ENCODE peak calls at places on chromosomes 12 and 14, in six cellular contexts. One of them, this sample, is unnamed.

GRCh38 chr14:64580451-64580850 is 30.7 kb downstream of the PPP1R36 start:
- DNase-seq in mesenchymal stem cell: no peak
- DNase-seq in trophoblast cell: no peak
- DNase-seq in IMR-90: peak
- DNase-seq in neuronal stem cell: no peak
- DNase-seq in H9: no peak
- DNase-seq in this sample: no peak

GRCh38 chr14:28243600-28243999 is 523.0 kb upstream of the FOXG1 start:
- DNase-seq in mesenchymal stem cell: no peak
- DNase-seq in trophoblast cell: no peak
- DNase-seq in H9: no peak
- DNase-seq in neuronal stem cell: peak
- DNase-seq in IMR-90: no peak
- DNase-seq in this sample: no peak

GRCh38 chr14:26334288-26334687 is 263.5 kb downstream of the NOVA1 start:
- DNase-seq in mesenchymal stem cell: no peak
- DNase-seq in IMR-90: no peak
- DNase-seq in neuronal stem cell: no peak
- DNase-seq in H9: no peak
- DNase-seq in trophoblast cell: no peak
- DNase-seq in this sample: no peak

GRCh38 chr12:58801986-58802385 is 118.3 kb downstream of the LRIG3 start:
- DNase-seq in IMR-90: no peak
- DNase-seq in trophoblast cell: no peak
- DNase-seq in neuronal stem cell: no peak
- DNase-seq in mesenchymal stem cell: no peak
- DNase-seq in H9: no peak
- DNase-seq in this sample: no peak

GRCh38 chr12:65015850-65016249 is 105.3 kb downstream of the WIF1 start:
- DNase-seq in trophoblast cell: no peak
- DNase-seq in H9: no peak
- DNase-seq in mesenchymal stem cell: no peak
- DNase-seq in IMR-90: no peak
- DNase-seq in neuronal stem cell: no peak
- DNase-seq in this sample: no peak

GRCh38 chr14:64741200-64741599 is 37.0 kb downstream of the PLEKHG3 start:
- DNase-seq in mesenchymal stem cell: no peak
- DNase-seq in neuronal stem cell: no peak
- DNase-seq in IMR-90: no peak
- DNase-seq in trophoblast cell: no peak
- DNase-seq in H9: no peak
- DNase-seq in this sample: no peak

GRCh38 chr12:109606261-109607028 is 32.9 kb downstream of the MVK start:
- DNase-seq in mesenchymal stem cell: peak
- DNase-seq in H9: no peak
- DNase-seq in trophoblast cell: no peak
- DNase-seq in IMR-90: no peak
- DNase-seq in neuronal stem cell: peak
- DNase-seq in this sample: no peak

GRCh38 chr14:103574707-103575285 is 12.0 kb downstream of the COA8 start:
- DNase-seq in neuronal stem cell: no peak
- DNase-seq in H9: no peak
- DNase-seq in mesenchymal stem cell: no peak
- DNase-seq in trophoblast cell: no peak
- DNase-seq in IMR-90: no peak
- DNase-seq in this sample: no peak

GRCh38 chr12:113088971-113089756 is 32.6 kb downstream of the DTX1 start:
- DNase-seq in IMR-90: no peak
- DNase-seq in neuronal stem cell: no peak
- DNase-seq in H9: no peak
- DNase-seq in mesenchymal stem cell: no peak
- DNase-seq in trophoblast cell: no peak
- DNase-seq in this sample: no peak

GRCh38 chr14:76776306-76777251 is 15.3 kb downstream of the VASH1 start:
- DNase-seq in neuronal stem cell: no peak
- DNase-seq in trophoblast cell: no peak
- DNase-seq in IMR-90: no peak
- DNase-seq in H9: peak
- DNase-seq in mesenchymal stem cell: no peak
- DNase-seq in this sample: no peak

GRCh38 chr12:132445884-132446471 is 44.0 kb upstream of the FBRSL1 start:
- DNase-seq in IMR-90: peak
- DNase-seq in trophoblast cell: peak
- DNase-seq in neuronal stem cell: peak
- DNase-seq in mesenchymal stem cell: no peak
- DNase-seq in H9: peak
- DNase-seq in this sample: peak

GRCh38 chr12:84660139-84660538 is 252.5 kb downstream of the SLC6A15 start:
- DNase-seq in H9: no peak
- DNase-seq in neuronal stem cell: no peak
- DNase-seq in mesenchymal stem cell: no peak
- DNase-seq in IMR-90: no peak
- DNase-seq in trophoblast cell: no peak
- DNase-seq in this sample: no peak

GRCh38 chr14:105019861-105020814 is 745 bp downstream of the CDCA4 start:
- DNase-seq in H9: no peak
- DNase-seq in IMR-90: peak
- DNase-seq in neuronal stem cell: peak
- DNase-seq in trophoblast cell: peak
- DNase-seq in mesenchymal stem cell: peak
- DNase-seq in this sample: peak
- H3K4ac ChIP-seq in H9: no peak
- H3K4ac ChIP-seq in IMR-90: peak
- H3K4ac ChIP-seq in neuronal stem cell: peak
- H3K4ac ChIP-seq in trophoblast cell: peak
- H3K4ac ChIP-seq in mesenchymal stem cell: peak
- H3K4ac ChIP-seq in this sample: no peak

GRCh38 chr14:105420141-105420975 is 731 bp downstream of the MTA1 start:
- DNase-seq in IMR-90: no peak
- DNase-seq in trophoblast cell: no peak
- DNase-seq in H9: no peak
- DNase-seq in mesenchymal stem cell: no peak
- DNase-seq in neuronal stem cell: no peak
- DNase-seq in this sample: no peak
- H3K4ac ChIP-seq in IMR-90: peak
- H3K4ac ChIP-seq in trophoblast cell: peak
- H3K4ac ChIP-seq in H9: no peak
- H3K4ac ChIP-seq in mesenchymal stem cell: no peak
- H3K4ac ChIP-seq in neuronal stem cell: peak
- H3K4ac ChIP-seq in this sample: peak

GRCh38 chr12:75714462-75715322 is 203.3 kb upstream of the KRR1 start:
- DNase-seq in trophoblast cell: peak
- DNase-seq in IMR-90: peak
- DNase-seq in neuronal stem cell: no peak
- DNase-seq in H9: no peak
- DNase-seq in mesenchymal stem cell: no peak
- DNase-seq in this sample: no peak

GRCh38 chr12:75715323-75715644 is 203.9 kb upstream of the KRR1 start:
- DNase-seq in H9: no peak
- DNase-seq in mesenchymal stem cell: no peak
- DNase-seq in neuronal stem cell: no peak
- DNase-seq in trophoblast cell: no peak
- DNase-seq in IMR-90: no peak
- DNase-seq in this sample: no peak

GRCh38 chr12:75713434-75713833 is 202.0 kb upstream of the KRR1 start:
- DNase-seq in H9: no peak
- DNase-seq in trophoblast cell: no peak
- DNase-seq in IMR-90: no peak
- DNase-seq in mesenchymal stem cell: no peak
- DNase-seq in neuronal stem cell: no peak
- DNase-seq in this sample: no peak

GRCh38 chr12:75717902-75718301 is 206.5 kb upstream of the KRR1 start:
- DNase-seq in neuronal stem cell: no peak
- DNase-seq in mesenchymal stem cell: no peak
- DNase-seq in trophoblast cell: no peak
- DNase-seq in H9: no peak
- DNase-seq in IMR-90: no peak
- DNase-seq in this sample: no peak

DNA sequence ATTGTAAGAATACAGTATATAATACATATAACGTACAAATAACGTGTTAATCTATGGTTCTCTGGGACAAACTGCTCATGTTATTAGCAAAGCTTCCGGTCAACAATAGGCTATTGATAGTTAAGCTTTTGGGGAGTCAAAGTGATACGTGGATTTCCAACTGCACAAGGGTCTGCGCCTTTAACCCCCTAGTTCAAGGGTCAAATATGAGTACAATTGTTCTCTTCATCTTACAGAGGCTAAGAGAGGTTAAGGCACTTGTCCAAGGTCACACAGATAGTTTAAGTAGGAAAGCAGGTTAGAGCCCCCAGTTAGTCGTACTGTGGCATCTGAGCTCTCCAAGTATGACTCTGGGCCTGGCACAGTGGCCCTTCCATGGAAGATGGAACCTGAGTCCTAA is 204.3 kb upstream of the KRR1 start:
- DNase-seq in IMR-90: no peak
- DNase-seq in mesenchymal stem cell: no peak
- DNase-seq in trophoblast cell: no peak
- DNase-seq in H9: no peak
- DNase-seq in neuronal stem cell: no peak
- DNase-seq in this sample: no peak
- H3K4ac ChIP-seq in IMR-90: no peak
- H3K4ac ChIP-seq in mesenchymal stem cell: no peak
- H3K4ac ChIP-seq in trophoblast cell: no peak
- H3K4ac ChIP-seq in H9: no peak
- H3K4ac ChIP-seq in neuronal stem cell: no peak
- H3K4ac ChIP-seq in this sample: no peak

GRCh38 chr12:45232771-45233372 is 17.0 kb downstream of the ANO6 start:
- DNase-seq in mesenchymal stem cell: peak
- DNase-seq in H9: peak
- DNase-seq in neuronal stem cell: no peak
- DNase-seq in IMR-90: peak
- DNase-seq in trophoblast cell: peak
- DNase-seq in this sample: no peak
- H3K4ac ChIP-seq in mesenchymal stem cell: no peak
- H3K4ac ChIP-seq in H9: no peak
- H3K4ac ChIP-seq in neuronal stem cell: no peak
- H3K4ac ChIP-seq in IMR-90: peak
- H3K4ac ChIP-seq in trophoblast cell: peak
- H3K4ac ChIP-seq in this sample: peak

GRCh38 chr12:7899755-7900154 is 27.0 kb upstream of the SLC2A14 start:
- DNase-seq in IMR-90: peak
- DNase-seq in neuronal stem cell: no peak
- DNase-seq in H9: no peak
- DNase-seq in mesenchymal stem cell: no peak
- DNase-seq in trophoblast cell: no peak
- DNase-seq in this sample: no peak

GRCh38 chr12:7907009-7907408 is 29.0 kb downstream of the SLC2A3 start:
- DNase-seq in trophoblast cell: peak
- DNase-seq in mesenchymal stem cell: peak
- DNase-seq in H9: peak
- DNase-seq in neuronal stem cell: peak
- DNase-seq in IMR-90: peak
- DNase-seq in this sample: peak

GRCh38 chr12:7905071-7905470 is 30.9 kb downstream of the SLC2A3 start:
- DNase-seq in H9: no peak
- DNase-seq in trophoblast cell: no peak
- DNase-seq in neuronal stem cell: no peak
- DNase-seq in IMR-90: no peak
- DNase-seq in mesenchymal stem cell: peak
- DNase-seq in this sample: no peak
- H3K4ac ChIP-seq in H9: no peak
- H3K4ac ChIP-seq in trophoblast cell: no peak
- H3K4ac ChIP-seq in neuronal stem cell: no peak
- H3K4ac ChIP-seq in IMR-90: no peak
- H3K4ac ChIP-seq in mesenchymal stem cell: no peak
- H3K4ac ChIP-seq in this sample: no peak

GRCh38 chr14:69231486-69231885 is 28.5 kb upstream of the GALNT16 start:
- DNase-seq in mesenchymal stem cell: no peak
- DNase-seq in IMR-90: no peak
- DNase-seq in H9: no peak
- DNase-seq in neuronal stem cell: no peak
- DNase-seq in trophoblast cell: no peak
- DNase-seq in this sample: no peak

GRCh38 chr14:69226736-69227135 is 33.2 kb upstream of the GALNT16 start:
- DNase-seq in H9: no peak
- DNase-seq in trophoblast cell: no peak
- DNase-seq in neuronal stem cell: no peak
- DNase-seq in mesenchymal stem cell: peak
- DNase-seq in IMR-90: no peak
- DNase-seq in this sample: no peak

GRCh38 chr14:69224946-69225345 is 33.6 kb downstream of the EXD2 start:
- DNase-seq in IMR-90: no peak
- DNase-seq in neuronal stem cell: no peak
- DNase-seq in mesenchymal stem cell: no peak
- DNase-seq in trophoblast cell: no peak
- DNase-seq in H9: no peak
- DNase-seq in this sample: no peak

DNA sequence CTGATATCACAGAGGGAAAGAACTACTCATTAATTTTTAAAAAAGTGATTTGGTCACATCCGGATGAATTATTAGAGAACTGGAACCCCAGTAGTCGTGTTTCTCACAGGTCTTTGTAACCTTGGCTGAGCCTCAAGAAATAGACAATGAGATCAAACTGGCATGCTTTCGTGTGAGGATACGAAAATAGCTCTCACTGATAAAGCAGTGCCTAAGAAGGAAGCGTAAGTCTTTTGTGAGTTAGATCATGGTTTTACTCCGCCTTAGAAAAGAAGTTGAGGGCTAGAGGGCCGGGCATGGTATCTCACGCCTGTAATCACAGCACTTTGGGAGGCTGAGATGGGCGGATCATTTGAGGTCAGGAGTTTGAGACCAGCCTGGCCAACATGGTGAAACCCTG is 33.8 kb upstream of the GALNT16 start:
- DNase-seq in mesenchymal stem cell: no peak
- DNase-seq in IMR-90: no peak
- DNase-seq in trophoblast cell: no peak
- DNase-seq in neuronal stem cell: no peak
- DNase-seq in H9: no peak
- DNase-seq in this sample: no peak
- H3K4ac ChIP-seq in mesenchymal stem cell: no peak
- H3K4ac ChIP-seq in IMR-90: no peak
- H3K4ac ChIP-seq in trophoblast cell: no peak
- H3K4ac ChIP-seq in neuronal stem cell: no peak
- H3K4ac ChIP-seq in H9: no peak
- H3K4ac ChIP-seq in this sample: no peak

GRCh38 chr12:24561882-24562760 is 386.8 kb downstream of the BCAT1 start:
- DNase-seq in mesenchymal stem cell: peak
- DNase-seq in H9: peak
- DNase-seq in neuronal stem cell: peak
- DNase-seq in IMR-90: peak
- DNase-seq in trophoblast cell: no peak
- DNase-seq in this sample: no peak
- H3K4ac ChIP-seq in mesenchymal stem cell: peak
- H3K4ac ChIP-seq in H9: no peak
- H3K4ac ChIP-seq in neuronal stem cell: no peak
- H3K4ac ChIP-seq in IMR-90: peak
- H3K4ac ChIP-seq in trophoblast cell: peak
- H3K4ac ChIP-seq in this sample: no peak

DNA sequence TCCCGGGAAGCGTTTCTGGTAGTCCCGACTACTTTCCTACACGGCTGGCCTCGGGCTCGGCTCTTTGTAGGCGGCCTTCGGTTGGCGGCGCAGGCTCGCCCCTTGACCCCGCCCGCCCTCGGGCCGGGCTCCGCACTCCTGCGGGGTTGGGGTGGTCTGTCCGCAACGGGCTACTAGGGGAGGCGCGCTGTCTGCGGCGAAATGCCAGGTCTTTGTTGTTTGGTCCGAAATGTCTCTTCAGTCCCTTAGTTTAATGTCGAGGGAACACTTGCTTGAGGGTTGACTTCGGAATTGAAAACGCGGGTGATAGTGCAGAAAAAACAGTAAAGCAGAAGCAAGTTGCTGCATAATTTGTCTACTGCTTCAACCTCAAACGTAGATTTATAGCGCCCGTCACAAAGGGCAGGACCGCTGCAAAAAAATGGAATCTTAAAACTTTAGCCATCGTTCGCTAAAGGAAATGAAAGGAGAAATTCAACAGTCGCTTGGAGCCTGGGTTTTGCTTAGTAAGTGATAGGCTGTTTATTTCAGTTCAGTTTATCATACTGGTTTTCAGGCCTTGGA is 376 bp downstream of the JKAMP start:
- DNase-seq in neuronal stem cell: no peak
- DNase-seq in IMR-90: peak
- DNase-seq in H9: no peak
- DNase-seq in mesenchymal stem cell: no peak
- DNase-seq in trophoblast cell: no peak
- DNase-seq in this sample: no peak
- H3K4ac ChIP-seq in neuronal stem cell: no peak
- H3K4ac ChIP-seq in IMR-90: peak
- H3K4ac ChIP-seq in H9: no peak
- H3K4ac ChIP-seq in mesenchymal stem cell: no peak
- H3K4ac ChIP-seq in trophoblast cell: no peak
- H3K4ac ChIP-seq in this sample: no peak

This sample was measured in H1.